ENCODE peak calls at places on chromosome 7, in seven cellular contexts. One of them, this sample, is unnamed.

GRCh38 chr7:74544706-74545469 is 91.2 kb downstream of the GTF2IRD1 start:
- DNase-seq in heart left ventricle: no peak
- DNase-seq in H1: peak
- DNase-seq in IMR-90: peak
- DNase-seq in right lobe of liver: no peak
- DNase-seq in A549: peak
- DNase-seq in uterus: no peak
- DNase-seq in this sample: peak

GRCh38 chr7:31690892-31691291 is 3.9 kb downstream of the PPP1R17 start:
- DNase-seq in heart left ventricle: no peak
- DNase-seq in H1: no peak
- DNase-seq in IMR-90: no peak
- DNase-seq in right lobe of liver: no peak
- DNase-seq in A549: no peak
- DNase-seq in uterus: no peak
- DNase-seq in this sample: no peak

GRCh38 chr7:150898475-150899011 is 46.2 kb downstream of the AOC1 start:
- DNase-seq in heart left ventricle: peak
- DNase-seq in H1: peak
- DNase-seq in IMR-90: peak
- DNase-seq in right lobe of liver: peak
- DNase-seq in A549: peak
- DNase-seq in uterus: peak
- DNase-seq in this sample: peak

GRCh38 chr7:114409750-114410149 is 4.9 kb upstream of the FOXP2 start:
- DNase-seq in heart left ventricle: no peak
- DNase-seq in H1: no peak
- DNase-seq in IMR-90: peak
- DNase-seq in right lobe of liver: no peak
- DNase-seq in A549: no peak
- DNase-seq in uterus: no peak
- DNase-seq in this sample: no peak

GRCh38 chr7:128888756-128889095 is 21.8 kb downstream of the KCP start:
- DNase-seq in heart left ventricle: peak
- DNase-seq in H1: no peak
- DNase-seq in IMR-90: no peak
- DNase-seq in right lobe of liver: peak
- DNase-seq in A549: no peak
- DNase-seq in uterus: no peak
- DNase-seq in this sample: no peak

GRCh38 chr7:96167424-96167823 is 154.5 kb downstream of the SLC25A13 start:
- DNase-seq in heart left ventricle: no peak
- DNase-seq in H1: no peak
- DNase-seq in IMR-90: no peak
- DNase-seq in right lobe of liver: no peak
- DNase-seq in A549: no peak
- DNase-seq in uterus: no peak
- DNase-seq in this sample: no peak

GRCh38 chr7:110590415-110590814 is 500.5 kb upstream of the LRRN3 start:
- DNase-seq in heart left ventricle: no peak
- DNase-seq in H1: peak
- DNase-seq in IMR-90: no peak
- DNase-seq in right lobe of liver: no peak
- DNase-seq in A549: no peak
- DNase-seq in uterus: no peak
- DNase-seq in this sample: no peak

GRCh38 chr7:123570390-123571182 is 13.0 kb upstream of the NDUFA5 start:
- DNase-seq in heart left ventricle: no peak
- DNase-seq in H1: no peak
- DNase-seq in IMR-90: no peak
- DNase-seq in right lobe of liver: no peak
- DNase-seq in A549: no peak
- DNase-seq in uterus: no peak
- DNase-seq in this sample: no peak

GRCh38 chr7:23598321-23598720 is 1.1 kb downstream of the CCDC126 start:
- DNase-seq in heart left ventricle: no peak
- DNase-seq in H1: no peak
- DNase-seq in IMR-90: no peak
- DNase-seq in right lobe of liver: no peak
- DNase-seq in A549: no peak
- DNase-seq in uterus: no peak
- DNase-seq in this sample: no peak

GRCh38 chr7:102991077-102991539 is 78.3 kb downstream of the LRRC17 start:
- DNase-seq in heart left ventricle: no peak
- DNase-seq in H1: no peak
- DNase-seq in IMR-90: no peak
- DNase-seq in right lobe of liver: no peak
- DNase-seq in A549: peak
- DNase-seq in uterus: no peak
- DNase-seq in this sample: no peak

GRCh38 chr7:142999793-143000192 is 27.1 kb downstream of the OR9A2 start:
- DNase-seq in heart left ventricle: no peak
- DNase-seq in H1: no peak
- DNase-seq in IMR-90: no peak
- DNase-seq in right lobe of liver: no peak
- DNase-seq in A549: no peak
- DNase-seq in uterus: no peak
- DNase-seq in this sample: no peak

GRCh38 chr7:28107960-28108359 is 72.6 kb downstream of the JAZF1 start:
- DNase-seq in heart left ventricle: no peak
- DNase-seq in H1: no peak
- DNase-seq in IMR-90: no peak
- DNase-seq in right lobe of liver: no peak
- DNase-seq in A549: no peak
- DNase-seq in uterus: no peak
- DNase-seq in this sample: no peak

GRCh38 chr7:31202801-31203200 is 137.7 kb downstream of the NEUROD6 start:
- DNase-seq in heart left ventricle: no peak
- DNase-seq in H1: no peak
- DNase-seq in IMR-90: no peak
- DNase-seq in right lobe of liver: no peak
- DNase-seq in A549: no peak
- DNase-seq in uterus: no peak
- DNase-seq in this sample: no peak

GRCh38 chr7:25944777-25945176 is 207.2 kb upstream of the NFE2L3 start:
- DNase-seq in heart left ventricle: no peak
- DNase-seq in H1: no peak
- DNase-seq in IMR-90: no peak
- DNase-seq in right lobe of liver: no peak
- DNase-seq in A549: no peak
- DNase-seq in uterus: no peak
- DNase-seq in this sample: no peak

GRCh38 chr7:4416436-4417092 is 265.5 kb upstream of the FOXK1 start:
- DNase-seq in heart left ventricle: no peak
- DNase-seq in H1: no peak
- DNase-seq in IMR-90: no peak
- DNase-seq in right lobe of liver: no peak
- DNase-seq in A549: peak
- DNase-seq in uterus: no peak
- DNase-seq in this sample: no peak

GRCh38 chr7:40983106-40983505 is 719.8 kb downstream of the INHBA start:
- DNase-seq in heart left ventricle: no peak
- DNase-seq in H1: no peak
- DNase-seq in IMR-90: no peak
- DNase-seq in right lobe of liver: no peak
- DNase-seq in A549: no peak
- DNase-seq in uterus: peak
- DNase-seq in this sample: no peak

GRCh38 chr7:157464111-157464970 is 127.5 kb downstream of the DNAJB6 start:
- DNase-seq in heart left ventricle: no peak
- DNase-seq in H1: no peak
- DNase-seq in IMR-90: no peak
- DNase-seq in right lobe of liver: no peak
- DNase-seq in A549: no peak
- DNase-seq in uterus: no peak
- DNase-seq in this sample: no peak

GRCh38 chr7:873367-874002 is 2.9 kb upstream of the GET4 start:
- DNase-seq in heart left ventricle: peak
- DNase-seq in H1: peak
- DNase-seq in IMR-90: peak
- DNase-seq in right lobe of liver: peak
- DNase-seq in A549: peak
- DNase-seq in uterus: peak
- DNase-seq in this sample: peak

GRCh38 chr7:875476-876076 is 778 bp upstream of the GET4 start:
- DNase-seq in heart left ventricle: peak
- DNase-seq in H1: no peak
- DNase-seq in IMR-90: no peak
- DNase-seq in right lobe of liver: no peak
- DNase-seq in A549: no peak
- DNase-seq in uterus: peak
- DNase-seq in this sample: no peak

GRCh38 chr7:875051-875450 is 1.3 kb upstream of the GET4 start:
- DNase-seq in heart left ventricle: no peak
- DNase-seq in H1: no peak
- DNase-seq in IMR-90: no peak
- DNase-seq in right lobe of liver: no peak
- DNase-seq in A549: no peak
- DNase-seq in uterus: no peak
- DNase-seq in this sample: no peak

GRCh38 chr7:876077-876971 is at the start of gene GET4:
- DNase-seq in heart left ventricle: peak
- DNase-seq in H1: peak
- DNase-seq in IMR-90: peak
- DNase-seq in right lobe of liver: peak
- DNase-seq in A549: peak
- DNase-seq in uterus: peak
- DNase-seq in this sample: peak

GRCh38 chr7:874036-874749 is 2.2 kb upstream of the GET4 start:
- DNase-seq in heart left ventricle: peak
- DNase-seq in H1: no peak
- DNase-seq in IMR-90: no peak
- DNase-seq in right lobe of liver: no peak
- DNase-seq in A549: no peak
- DNase-seq in uterus: peak
- DNase-seq in this sample: no peak
- TF ChIP-seq POLR2A in heart left ventricle: no peak
- TF ChIP-seq POLR2A in H1: no peak
- TF ChIP-seq POLR2A in IMR-90: no peak
- TF ChIP-seq POLR2A in right lobe of liver: no peak
- TF ChIP-seq POLR2A in A549: no peak
- TF ChIP-seq POLR2A in uterus: no peak
- TF ChIP-seq POLR2A in this sample: no peak

DNA sequence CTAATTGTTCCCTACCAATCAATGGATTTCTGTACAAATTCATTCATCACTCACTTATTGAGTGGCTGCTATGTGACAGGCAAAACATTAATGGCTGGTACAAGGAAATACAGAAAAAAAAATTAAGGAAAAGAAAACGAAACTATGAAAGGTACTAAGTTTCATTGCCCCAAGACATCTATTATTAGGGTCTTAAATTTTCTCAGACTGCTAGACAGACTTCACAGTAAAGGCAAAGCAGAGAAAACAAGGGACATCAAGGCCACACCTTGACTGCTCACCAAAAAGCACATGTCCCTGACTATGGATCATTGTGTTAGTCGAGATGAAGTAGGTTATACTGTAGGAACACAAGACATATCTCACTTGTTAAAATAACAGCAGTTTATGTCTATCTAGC is 36.5 kb downstream of the DGKI start:
- DNase-seq in heart left ventricle: no peak
- DNase-seq in H1: no peak
- DNase-seq in IMR-90: no peak
- DNase-seq in right lobe of liver: no peak
- DNase-seq in A549: no peak
- DNase-seq in uterus: no peak
- DNase-seq in this sample: no peak
- TF ChIP-seq POLR2A in heart left ventricle: no peak
- TF ChIP-seq POLR2A in H1: no peak
- TF ChIP-seq POLR2A in IMR-90: no peak
- TF ChIP-seq POLR2A in right lobe of liver: no peak
- TF ChIP-seq POLR2A in A549: no peak
- TF ChIP-seq POLR2A in uterus: no peak
- TF ChIP-seq POLR2A in this sample: no peak

GRCh38 chr7:55965805-55966421 is 1.5 kb downstream of the NIPSNAP2 start:
- DNase-seq in heart left ventricle: no peak
- DNase-seq in H1: no peak
- DNase-seq in IMR-90: peak
- DNase-seq in right lobe of liver: peak
- DNase-seq in A549: no peak
- DNase-seq in uterus: no peak
- DNase-seq in this sample: no peak

GRCh38 chr7:55963584-55964168 is 709 bp upstream of the NIPSNAP2 start:
- DNase-seq in heart left ventricle: no peak
- DNase-seq in H1: no peak
- DNase-seq in IMR-90: no peak
- DNase-seq in right lobe of liver: no peak
- DNase-seq in A549: no peak
- DNase-seq in uterus: no peak
- DNase-seq in this sample: no peak

GRCh38 chr7:55964802-55965470 is 551 bp downstream of the NIPSNAP2 start:
- DNase-seq in heart left ventricle: peak
- DNase-seq in H1: no peak
- DNase-seq in IMR-90: peak
- DNase-seq in right lobe of liver: peak
- DNase-seq in A549: peak
- DNase-seq in uterus: peak
- DNase-seq in this sample: peak

GRCh38 chr7:55961994-55962393 is 2.4 kb upstream of the NIPSNAP2 start:
- DNase-seq in heart left ventricle: no peak
- DNase-seq in H1: no peak
- DNase-seq in IMR-90: no peak
- DNase-seq in right lobe of liver: no peak
- DNase-seq in A549: no peak
- DNase-seq in uterus: no peak
- DNase-seq in this sample: no peak

GRCh38 chr7:55964261-55964801 is at the start of gene NIPSNAP2:
- DNase-seq in heart left ventricle: no peak
- DNase-seq in H1: peak
- DNase-seq in IMR-90: peak
- DNase-seq in right lobe of liver: peak
- DNase-seq in A549: peak
- DNase-seq in uterus: peak
- DNase-seq in this sample: peak
- TF ChIP-seq POLR2A in heart left ventricle: no peak
- TF ChIP-seq POLR2A in H1: peak
- TF ChIP-seq POLR2A in IMR-90: peak
- TF ChIP-seq POLR2A in right lobe of liver: peak
- TF ChIP-seq POLR2A in A549: peak
- TF ChIP-seq POLR2A in uterus: peak
- TF ChIP-seq POLR2A in this sample: peak

DNA sequence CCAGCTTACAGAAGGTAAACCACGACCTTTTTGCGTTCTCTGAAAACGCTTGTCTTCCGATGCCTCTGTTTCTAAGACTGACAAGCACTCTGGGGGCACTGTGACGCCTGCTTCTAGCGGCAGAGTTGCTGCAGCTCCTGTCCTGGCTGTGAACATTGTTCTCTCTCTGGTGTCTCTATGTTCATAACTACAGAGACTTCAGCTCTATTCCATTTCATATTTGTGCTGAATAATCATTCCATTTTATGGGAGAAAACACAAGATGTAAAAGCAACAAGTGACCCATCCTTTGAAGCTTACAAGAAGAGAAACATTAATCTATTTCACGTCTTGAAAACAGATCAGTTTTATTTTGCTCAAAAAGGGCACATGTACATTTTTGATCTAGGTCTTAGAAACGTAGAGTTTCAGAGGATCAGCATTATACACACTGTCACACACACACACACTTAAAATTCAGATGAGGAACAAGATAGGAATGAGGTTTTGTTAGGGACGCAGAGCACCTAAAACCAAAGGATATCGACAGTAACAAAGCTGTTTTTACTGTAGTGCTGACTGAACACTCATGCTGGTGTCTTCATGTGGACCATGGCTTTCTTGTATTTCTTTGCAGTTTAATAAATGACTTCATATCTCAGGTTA is 3.0 kb downstream of the IKZF1 start:
- DNase-seq in heart left ventricle: peak
- DNase-seq in H1: no peak
- DNase-seq in IMR-90: no peak
- DNase-seq in right lobe of liver: no peak
- DNase-seq in A549: no peak
- DNase-seq in uterus: no peak
- DNase-seq in this sample: no peak
- TF ChIP-seq POLR2A in heart left ventricle: no peak
- TF ChIP-seq POLR2A in H1: no peak
- TF ChIP-seq POLR2A in IMR-90: no peak
- TF ChIP-seq POLR2A in right lobe of liver: no peak
- TF ChIP-seq POLR2A in A549: no peak
- TF ChIP-seq POLR2A in uterus: no peak
- TF ChIP-seq POLR2A in this sample: peak